ENCODE peak calls at places on chromosomes 6 and 20, in nine cellular contexts. One of them, this sample, is unnamed.

GRCh38 chr6:163950159-163950558 is 535.6 kb downstream of the QKI start:
- DNase-seq in BJ: no peak
- DNase-seq in tibial nerve: no peak
- DNase-seq in astrocyte of the cerebellum: no peak
- DNase-seq in psoas muscle: no peak
- DNase-seq in dorsolateral prefrontal cortex: no peak
- DNase-seq in fibroblast of lung: peak
- DNase-seq in right atrium auricular region: no peak
- DNase-seq in CD8-positive, alpha-beta T cell: no peak
- DNase-seq in this sample: no peak

GRCh38 chr20:45781391-45781931 is 10.2 kb downstream of the WFDC3 start:
- DNase-seq in BJ: peak
- DNase-seq in tibial nerve: no peak
- DNase-seq in astrocyte of the cerebellum: peak
- DNase-seq in psoas muscle: no peak
- DNase-seq in dorsolateral prefrontal cortex: no peak
- DNase-seq in fibroblast of lung: peak
- DNase-seq in right atrium auricular region: no peak
- DNase-seq in CD8-positive, alpha-beta T cell: no peak
- DNase-seq in this sample: no peak

GRCh38 chr6:105993769-105994521 is 92.2 kb upstream of the PRDM1 start:
- DNase-seq in BJ: peak
- DNase-seq in tibial nerve: no peak
- DNase-seq in astrocyte of the cerebellum: no peak
- DNase-seq in psoas muscle: peak
- DNase-seq in dorsolateral prefrontal cortex: no peak
- DNase-seq in fibroblast of lung: peak
- DNase-seq in right atrium auricular region: no peak
- DNase-seq in CD8-positive, alpha-beta T cell: peak
- DNase-seq in this sample: no peak

GRCh38 chr6:110731196-110731595 is 84.1 kb downstream of the CDK19 start:
- DNase-seq in BJ: no peak
- DNase-seq in tibial nerve: no peak
- DNase-seq in astrocyte of the cerebellum: no peak
- DNase-seq in psoas muscle: no peak
- DNase-seq in dorsolateral prefrontal cortex: no peak
- DNase-seq in fibroblast of lung: peak
- DNase-seq in right atrium auricular region: no peak
- DNase-seq in CD8-positive, alpha-beta T cell: no peak
- DNase-seq in this sample: no peak

GRCh38 chr6:13419422-13419821 is 68.0 kb downstream of the GFOD1 start:
- DNase-seq in BJ: no peak
- DNase-seq in tibial nerve: no peak
- DNase-seq in astrocyte of the cerebellum: no peak
- DNase-seq in psoas muscle: no peak
- DNase-seq in dorsolateral prefrontal cortex: no peak
- DNase-seq in fibroblast of lung: no peak
- DNase-seq in right atrium auricular region: no peak
- DNase-seq in CD8-positive, alpha-beta T cell: no peak
- DNase-seq in this sample: no peak

GRCh38 chr20:17617212-17617867 is 47.5 kb downstream of the DSTN start:
- DNase-seq in BJ: no peak
- DNase-seq in tibial nerve: peak
- DNase-seq in astrocyte of the cerebellum: peak
- DNase-seq in psoas muscle: peak
- DNase-seq in dorsolateral prefrontal cortex: peak
- DNase-seq in fibroblast of lung: no peak
- DNase-seq in right atrium auricular region: peak
- DNase-seq in CD8-positive, alpha-beta T cell: peak
- DNase-seq in this sample: no peak

GRCh38 chr6:32340242-32340641 is 31.5 kb downstream of the TSBP1 start:
- DNase-seq in BJ: no peak
- DNase-seq in tibial nerve: no peak
- DNase-seq in astrocyte of the cerebellum: no peak
- DNase-seq in psoas muscle: no peak
- DNase-seq in dorsolateral prefrontal cortex: no peak
- DNase-seq in fibroblast of lung: no peak
- DNase-seq in right atrium auricular region: no peak
- DNase-seq in CD8-positive, alpha-beta T cell: no peak
- DNase-seq in this sample: no peak

GRCh38 chr6:22302828-22303227 is 6.0 kb upstream of the PRL start:
- DNase-seq in BJ: no peak
- DNase-seq in tibial nerve: no peak
- DNase-seq in astrocyte of the cerebellum: no peak
- DNase-seq in psoas muscle: no peak
- DNase-seq in dorsolateral prefrontal cortex: no peak
- DNase-seq in fibroblast of lung: no peak
- DNase-seq in right atrium auricular region: no peak
- DNase-seq in CD8-positive, alpha-beta T cell: no peak
- DNase-seq in this sample: no peak

GRCh38 chr6:25954756-25955155 is 7.8 kb upstream of the TRIM38 start:
- DNase-seq in BJ: no peak
- DNase-seq in tibial nerve: no peak
- DNase-seq in astrocyte of the cerebellum: no peak
- DNase-seq in psoas muscle: no peak
- DNase-seq in dorsolateral prefrontal cortex: no peak
- DNase-seq in fibroblast of lung: no peak
- DNase-seq in right atrium auricular region: no peak
- DNase-seq in CD8-positive, alpha-beta T cell: no peak
- DNase-seq in this sample: no peak

GRCh38 chr20:49775229-49775693 is 37.4 kb upstream of the SLC9A8 start:
- DNase-seq in BJ: peak
- DNase-seq in tibial nerve: peak
- DNase-seq in astrocyte of the cerebellum: no peak
- DNase-seq in psoas muscle: peak
- DNase-seq in dorsolateral prefrontal cortex: no peak
- DNase-seq in fibroblast of lung: peak
- DNase-seq in right atrium auricular region: peak
- DNase-seq in CD8-positive, alpha-beta T cell: no peak
- DNase-seq in this sample: peak

GRCh38 chr6:84268781-84269180 is 41.3 kb upstream of the CEP162 start:
- DNase-seq in BJ: no peak
- DNase-seq in tibial nerve: no peak
- DNase-seq in astrocyte of the cerebellum: no peak
- DNase-seq in psoas muscle: no peak
- DNase-seq in dorsolateral prefrontal cortex: no peak
- DNase-seq in fibroblast of lung: no peak
- DNase-seq in right atrium auricular region: no peak
- DNase-seq in CD8-positive, alpha-beta T cell: no peak
- DNase-seq in this sample: no peak

GRCh38 chr6:26383624-26384417 is 913 bp downstream of the BTN2A2 start:
- DNase-seq in BJ: no peak
- DNase-seq in tibial nerve: no peak
- DNase-seq in astrocyte of the cerebellum: peak
- DNase-seq in psoas muscle: no peak
- DNase-seq in dorsolateral prefrontal cortex: no peak
- DNase-seq in fibroblast of lung: peak
- DNase-seq in right atrium auricular region: no peak
- DNase-seq in CD8-positive, alpha-beta T cell: peak
- DNase-seq in this sample: no peak

GRCh38 chr20:44145131-44145770 is 41.7 kb downstream of the JPH2 start:
- DNase-seq in BJ: no peak
- DNase-seq in tibial nerve: no peak
- DNase-seq in astrocyte of the cerebellum: no peak
- DNase-seq in psoas muscle: no peak
- DNase-seq in dorsolateral prefrontal cortex: no peak
- DNase-seq in fibroblast of lung: peak
- DNase-seq in right atrium auricular region: no peak
- DNase-seq in CD8-positive, alpha-beta T cell: no peak
- DNase-seq in this sample: no peak

GRCh38 chr6:84466521-84466920 is 239.1 kb upstream of the CEP162 start:
- DNase-seq in BJ: peak
- DNase-seq in tibial nerve: no peak
- DNase-seq in astrocyte of the cerebellum: peak
- DNase-seq in psoas muscle: no peak
- DNase-seq in dorsolateral prefrontal cortex: no peak
- DNase-seq in fibroblast of lung: peak
- DNase-seq in right atrium auricular region: no peak
- DNase-seq in CD8-positive, alpha-beta T cell: no peak
- DNase-seq in this sample: peak

GRCh38 chr6:24330137-24330732 is 27.6 kb downstream of the DCDC2 start:
- DNase-seq in BJ: no peak
- DNase-seq in tibial nerve: no peak
- DNase-seq in astrocyte of the cerebellum: peak
- DNase-seq in psoas muscle: no peak
- DNase-seq in dorsolateral prefrontal cortex: no peak
- DNase-seq in fibroblast of lung: peak
- DNase-seq in right atrium auricular region: no peak
- DNase-seq in CD8-positive, alpha-beta T cell: no peak
- DNase-seq in this sample: peak

GRCh38 chr6:101226677-101227135 is 166.8 kb upstream of the GRIK2 start:
- DNase-seq in BJ: peak
- DNase-seq in tibial nerve: no peak
- DNase-seq in astrocyte of the cerebellum: no peak
- DNase-seq in psoas muscle: no peak
- DNase-seq in dorsolateral prefrontal cortex: no peak
- DNase-seq in fibroblast of lung: peak
- DNase-seq in right atrium auricular region: no peak
- DNase-seq in CD8-positive, alpha-beta T cell: no peak
- DNase-seq in this sample: no peak

GRCh38 chr6:160261120-160261450 is 2.5 kb upstream of the SLC22A2 start:
- DNase-seq in BJ: no peak
- DNase-seq in tibial nerve: no peak
- DNase-seq in astrocyte of the cerebellum: no peak
- DNase-seq in psoas muscle: no peak
- DNase-seq in dorsolateral prefrontal cortex: no peak
- DNase-seq in fibroblast of lung: no peak
- DNase-seq in right atrium auricular region: no peak
- DNase-seq in CD8-positive, alpha-beta T cell: no peak
- DNase-seq in this sample: no peak

GRCh38 chr20:32241807-32242206 is 34.1 kb downstream of the POFUT1 start:
- DNase-seq in BJ: no peak
- DNase-seq in tibial nerve: no peak
- DNase-seq in astrocyte of the cerebellum: no peak
- DNase-seq in psoas muscle: no peak
- DNase-seq in dorsolateral prefrontal cortex: no peak
- DNase-seq in fibroblast of lung: no peak
- DNase-seq in right atrium auricular region: no peak
- DNase-seq in CD8-positive, alpha-beta T cell: no peak
- DNase-seq in this sample: no peak

GRCh38 chr20:32236819-32237218 is 29.1 kb downstream of the POFUT1 start:
- DNase-seq in BJ: no peak
- DNase-seq in tibial nerve: no peak
- DNase-seq in astrocyte of the cerebellum: no peak
- DNase-seq in psoas muscle: no peak
- DNase-seq in dorsolateral prefrontal cortex: no peak
- DNase-seq in fibroblast of lung: no peak
- DNase-seq in right atrium auricular region: no peak
- DNase-seq in CD8-positive, alpha-beta T cell: no peak
- DNase-seq in this sample: no peak

GRCh38 chr20:32238483-32239425 is 31.1 kb downstream of the POFUT1 start:
- DNase-seq in BJ: no peak
- DNase-seq in tibial nerve: no peak
- DNase-seq in astrocyte of the cerebellum: no peak
- DNase-seq in psoas muscle: no peak
- DNase-seq in dorsolateral prefrontal cortex: no peak
- DNase-seq in fibroblast of lung: no peak
- DNase-seq in right atrium auricular region: no peak
- DNase-seq in CD8-positive, alpha-beta T cell: no peak
- DNase-seq in this sample: no peak

GRCh38 chr20:32237419-32237818 is 29.7 kb downstream of the POFUT1 start:
- DNase-seq in BJ: no peak
- DNase-seq in tibial nerve: no peak
- DNase-seq in astrocyte of the cerebellum: no peak
- DNase-seq in psoas muscle: no peak
- DNase-seq in dorsolateral prefrontal cortex: no peak
- DNase-seq in fibroblast of lung: no peak
- DNase-seq in right atrium auricular region: no peak
- DNase-seq in CD8-positive, alpha-beta T cell: no peak
- DNase-seq in this sample: no peak

GRCh38 chr20:32240220-32240619 is 32.5 kb downstream of the POFUT1 start:
- DNase-seq in BJ: no peak
- DNase-seq in tibial nerve: no peak
- DNase-seq in astrocyte of the cerebellum: no peak
- DNase-seq in psoas muscle: no peak
- DNase-seq in dorsolateral prefrontal cortex: no peak
- DNase-seq in fibroblast of lung: no peak
- DNase-seq in right atrium auricular region: no peak
- DNase-seq in CD8-positive, alpha-beta T cell: no peak
- DNase-seq in this sample: no peak
- TF ChIP-seq CTCF in BJ: no peak
- TF ChIP-seq CTCF in tibial nerve: no peak
- TF ChIP-seq CTCF in astrocyte of the cerebellum: peak
- TF ChIP-seq CTCF in psoas muscle: no peak
- TF ChIP-seq CTCF in dorsolateral prefrontal cortex: no peak
- TF ChIP-seq CTCF in fibroblast of lung: no peak
- TF ChIP-seq CTCF in right atrium auricular region: no peak
- TF ChIP-seq CTCF in CD8-positive, alpha-beta T cell: no peak
- TF ChIP-seq CTCF in this sample: no peak

GRCh38 chr20:39829255-39829654 is 859.8 kb downstream of the MAFB start:
- DNase-seq in BJ: no peak
- DNase-seq in tibial nerve: no peak
- DNase-seq in astrocyte of the cerebellum: no peak
- DNase-seq in psoas muscle: no peak
- DNase-seq in dorsolateral prefrontal cortex: no peak
- DNase-seq in fibroblast of lung: peak
- DNase-seq in right atrium auricular region: no peak
- DNase-seq in CD8-positive, alpha-beta T cell: no peak
- DNase-seq in this sample: no peak
- H3K4me3 ChIP-seq in BJ: no peak
- H3K4me3 ChIP-seq in tibial nerve: no peak
- H3K4me3 ChIP-seq in astrocyte of the cerebellum: no peak
- H3K4me3 ChIP-seq in psoas muscle: no peak
- H3K4me3 ChIP-seq in dorsolateral prefrontal cortex: no peak
- H3K4me3 ChIP-seq in fibroblast of lung: no peak
- H3K4me3 ChIP-seq in right atrium auricular region: no peak
- H3K4me3 ChIP-seq in CD8-positive, alpha-beta T cell: no peak
- H3K4me3 ChIP-seq in this sample: no peak

GRCh38 chr6:3157151-3157933 is at the start of gene TUBB2A:
- DNase-seq in BJ: no peak
- DNase-seq in tibial nerve: peak
- DNase-seq in astrocyte of the cerebellum: peak
- DNase-seq in psoas muscle: peak
- DNase-seq in dorsolateral prefrontal cortex: peak
- DNase-seq in fibroblast of lung: peak
- DNase-seq in right atrium auricular region: peak
- DNase-seq in CD8-positive, alpha-beta T cell: peak
- DNase-seq in this sample: no peak
- TF ChIP-seq CTCF in BJ: peak
- TF ChIP-seq CTCF in tibial nerve: peak
- TF ChIP-seq CTCF in astrocyte of the cerebellum: peak
- TF ChIP-seq CTCF in psoas muscle: peak
- TF ChIP-seq CTCF in dorsolateral prefrontal cortex: peak
- TF ChIP-seq CTCF in fibroblast of lung: no peak
- TF ChIP-seq CTCF in right atrium auricular region: peak
- TF ChIP-seq CTCF in CD8-positive, alpha-beta T cell: peak
- TF ChIP-seq CTCF in this sample: peak

DNA sequence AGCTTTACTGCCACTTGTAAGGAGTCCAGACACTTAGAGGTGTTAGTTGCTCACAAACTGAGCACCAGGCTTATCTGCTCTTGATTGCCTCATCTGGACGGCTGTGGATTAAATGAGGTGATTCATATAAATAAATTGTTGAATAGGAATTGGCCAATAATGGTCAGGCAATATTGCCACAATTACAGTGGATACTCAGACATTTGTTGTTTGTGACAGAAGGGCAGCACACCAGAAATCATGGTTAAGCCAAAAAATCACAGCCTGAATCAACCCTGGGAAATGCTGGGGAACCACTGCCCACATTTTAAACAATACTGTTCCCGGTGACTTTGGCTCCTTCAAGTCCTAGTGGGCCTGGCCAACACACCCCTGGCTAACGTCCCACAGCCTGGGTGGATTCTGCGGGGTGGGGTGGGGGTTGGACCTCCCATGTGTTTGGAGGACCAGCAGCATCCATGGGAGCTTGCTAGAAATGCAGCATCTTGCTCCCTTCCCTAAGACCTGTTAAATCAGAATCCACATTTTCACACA is 29.4 kb upstream of the SPDEF start:
- DNase-seq in BJ: no peak
- DNase-seq in tibial nerve: no peak
- DNase-seq in astrocyte of the cerebellum: peak
- DNase-seq in psoas muscle: no peak
- DNase-seq in dorsolateral prefrontal cortex: peak
- DNase-seq in fibroblast of lung: peak
- DNase-seq in right atrium auricular region: no peak
- DNase-seq in CD8-positive, alpha-beta T cell: no peak
- DNase-seq in this sample: no peak
- H3K4me3 ChIP-seq in BJ: no peak
- H3K4me3 ChIP-seq in tibial nerve: no peak
- H3K4me3 ChIP-seq in astrocyte of the cerebellum: no peak
- H3K4me3 ChIP-seq in psoas muscle: no peak
- H3K4me3 ChIP-seq in dorsolateral prefrontal cortex: no peak
- H3K4me3 ChIP-seq in fibroblast of lung: no peak
- H3K4me3 ChIP-seq in right atrium auricular region: no peak
- H3K4me3 ChIP-seq in CD8-positive, alpha-beta T cell: no peak
- H3K4me3 ChIP-seq in this sample: no peak

This sample was measured in epithelial cell of proximal tubule.